ENCODE peak calls at places on chromosome 1, in seven cellular contexts. W is glomerular endothelial cell; X is activated T-helper 1 cell treated with anti-CD3 and anti-CD28 coated beads, Interleukin-12 subunit alpha, Interleukin-12 subunit beta, Interleukin-2, Interleukin-4 antibody, amounts not matched to agents 30 ng/mL and 10 ng/mL and 1 ng/mL, durations not matched to agents 14 hours and 24 hours and 36 hours; D is stimulated activated CD8-positive, alpha-beta memory T cell treated with anti-CD3 and anti-CD28 coated beads, Interleukin-4, amount 100 ng/mL, for 4 hours; R is GM20000; V is C1 segment of cervical spinal cord; U is RWPE1. K is an unnamed sample.

GRCh38 chr1:229862017-229862774 is 204.8 kb upstream of the GALNT2 start:
- DNase-seq in X (no peak), R (no peak), U (no peak), V (no peak), D (no peak), W (no peak), K (no peak)

GRCh38 chr1:175274368-175274767 is 81.8 kb upstream of the KIAA0040 start:
- DNase-seq in R (no peak), U (no peak), W (no peak), V (no peak), D (no peak), X (no peak), K (no peak)

GRCh38 chr1:165439287-165439686 is 5.6 kb downstream of the RXRG start:
- DNase-seq in R (no peak), U (no peak), D (no peak), X (no peak), W (no peak), V (no peak), K (no peak)

GRCh38 chr1:234866007-234866866 is 256.3 kb upstream of the IRF2BP2 start:
- DNase-seq in V (no peak), R (no peak), W (no peak), D (no peak), X (no peak), U (peak; percentile 91), K (no peak)

GRCh38 chr1:245197121-245197520 is 42.3 kb downstream of the KIF26B start:
- DNase-seq in W (no peak), D (no peak), V (no peak), R (no peak), U (no peak), X (no peak), K (no peak)

GRCh38 chr1:197736689-197737088 is 38.6 kb downstream of the DENND1B start:
- DNase-seq in R (no peak), W (no peak), X (no peak), U (peak; percentile 95), V (no peak), D (no peak), K (no peak)

GRCh38 chr1:159598196-159598595 is 10.6 kb downstream of the APCS start:
- DNase-seq in X (no peak), V (no peak), R (no peak), W (peak; percentile 85), U (peak; percentile 77), D (no peak), K (no peak)

GRCh38 chr1:16015960-16016901 is 1.6 kb downstream of the HSPB7 start:
- DNase-seq in V (no peak), W (no peak), X (no peak), R (no peak), U (no peak), D (no peak), K (no peak)

GRCh38 chr1:151501474-151501873 is 9.7 kb upstream of the CGN start:
- DNase-seq in W (no peak), R (no peak), D (no peak), U (no peak), V (no peak), X (no peak), K (no peak)

GRCh38 chr1:203291201-203292096 is 13.9 kb upstream of the BTG2 start:
- DNase-seq in X (no peak), U (no peak), D (no peak), V (no peak), R (no peak), W (no peak), K (no peak)